ENCODE peak calls at places on chromosomes 2 and 18, in six cellular contexts. F is heart left ventricle; X is iris pigment epithelial cell; K is hepatic stellate cell; A is GM03348; J is activated naive CD4-positive, alpha-beta T cell treated with anti-CD3 and anti-CD28 coated beads, Interleukin-2, amount 50 U/mL, for 72 hours. Z is an unnamed sample.

GRCh38 chr2:190563109-190563508 is 28.6 kb upstream of the NEMP2 start:
- DNase-seq in K (no peak), A (no peak), F (no peak), X (no peak), J (no peak), Z (no peak)

GRCh38 chr2:206241767-206242166 is 32.7 kb upstream of the ZDBF2 start:
- DNase-seq in A (no peak), F (no peak), J (no peak), X (no peak), K (no peak), Z (no peak)

GRCh38 chr2:161915121-161915520 is 158.9 kb downstream of the DPP4 start:
- DNase-seq in F (no peak), A (no peak), K (no peak), J (no peak), X (peak), Z (no peak)

GRCh38 chr2:161681043-161681442 is 56.8 kb downstream of the SLC4A10 start:
- DNase-seq in F (no peak), J (no peak), X (peak), A (peak), K (no peak), Z (no peak)

GRCh38 chr18:58046794-58047555 is 2.9 kb downstream of the NEDD4L start:
- DNase-seq in K (no peak), J (no peak), A (no peak), F (no peak), X (no peak), Z (no peak)

GRCh38 chr2:44679584-44679983 is 261.9 kb upstream of the SIX3 start:
- DNase-seq in A (no peak), X (no peak), K (no peak), J (no peak), F (no peak), Z (no peak)

GRCh38 chr18:35458677-35459441 is 38.9 kb downstream of the INO80C start:
- DNase-seq in J (no peak), F (peak), A (peak), K (peak), X (peak), Z (peak)

GRCh38 chr2:20838016-20838415 is 15.1 kb upstream of the LDAH start:
- DNase-seq in K (no peak), F (no peak), J (no peak), X (no peak), A (no peak), Z (no peak)

GRCh38 chr18:45589559-45590041 is 25.7 kb upstream of the SLC14A2 start:
- DNase-seq in F (no peak), A (peak), K (peak), X (peak), J (no peak), Z (peak)

GRCh38 chr2:138780451-138780880 is 276 bp upstream of the NXPH2 start:
- DNase-seq in X (no peak), J (no peak), F (no peak), K (no peak), A (peak), Z (no peak)

Z was measured in uterus.